ENCODE peak calls at places on chromosomes 5 and 9, in four cellular contexts. Q, S, J and X are unnamed samples.
A peak's percentile ranks its signal among the peaks of the same experiment; 100 is the strongest.

GRCh38 chr5:127801751-127802476 is 98.7 kb downstream of the CCDC192 start:
- DNase-seq in Q (no peak), S (no peak), J (no peak), X (no peak)

GRCh38 chr5:14595189-14595588 is 13.6 kb downstream of the OTULINL start:
- DNase-seq in Q (no peak), S (no peak), J (peak; percentile 48), X (no peak)

GRCh38 chr5:124634228-124634819 is 112.1 kb downstream of the ZNF608 start:
- DNase-seq in Q (no peak), S (peak; percentile 79), J (no peak), X (no peak)

GRCh38 chr9:110880123-110880522 is 158.1 kb downstream of the LPAR1 start:
- DNase-seq in Q (no peak), S (no peak), J (no peak), X (peak; percentile 34)

GRCh38 chr5:172345886-172346285 is 62.3 kb upstream of the UBTD2 start:
- DNase-seq in Q (no peak), S (no peak), J (no peak), X (no peak)

GRCh38 chr5:168142402-168142801 is 149.0 kb upstream of the WWC1 start:
- DNase-seq in Q (no peak), S (no peak), J (no peak), X (no peak)

GRCh38 chr9:70263421-70263820 is 4.6 kb downstream of the SMC5 start:
- DNase-seq in Q (no peak), S (no peak), J (no peak), X (no peak)

GRCh38 chr5:126373621-126374416 is 49.4 kb upstream of the GRAMD2B start:
- DNase-seq in Q (no peak), S (no peak), J (no peak), X (no peak)

GRCh38 chr9:111020594-111020993 is 17.7 kb downstream of the LPAR1 start:
- DNase-seq in Q (no peak), S (no peak), J (no peak), X (no peak)

DNA sequence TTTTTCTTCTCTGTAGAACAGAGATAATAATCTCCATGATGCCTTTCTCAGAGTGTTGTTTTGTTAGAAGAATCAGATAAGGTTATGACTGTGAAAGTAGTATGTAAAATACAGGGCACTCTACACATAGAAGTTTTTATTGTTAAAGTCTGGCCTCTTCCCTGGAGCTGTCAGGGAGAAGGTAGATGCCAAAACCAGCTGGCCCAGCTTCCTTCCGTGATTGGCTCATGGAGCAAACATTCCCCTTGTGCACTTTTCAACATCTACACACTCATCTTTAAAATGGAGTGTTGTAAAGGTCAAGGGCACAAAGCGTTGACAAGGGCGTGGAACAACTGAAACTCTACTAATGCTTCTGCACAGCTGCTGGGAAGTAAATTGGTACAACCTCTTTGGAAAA is 7.4 kb upstream of the RNF183 start:
- DNase-seq in Q (no peak), S (no peak), J (no peak), X (no peak)
- H3K27me3 ChIP-seq in Q (peaks cover 25% of the 10 kb centered on the region), S (no peaks in the 10 kb centered on the region), J (no peaks in the 10 kb centered on the region), X (no peaks in the 10 kb centered on the region)

GRCh38 chr9:127535396-127535795 is 76.7 kb upstream of the STXBP1 start:
- DNase-seq in Q (no peak), S (no peak), J (no peak), X (no peak)
- H3K4me2 ChIP-seq in Q (no peak overlapping the region), S (no peak overlapping the region), J (no peak overlapping the region), X (no peak overlapping the region)

DNA sequence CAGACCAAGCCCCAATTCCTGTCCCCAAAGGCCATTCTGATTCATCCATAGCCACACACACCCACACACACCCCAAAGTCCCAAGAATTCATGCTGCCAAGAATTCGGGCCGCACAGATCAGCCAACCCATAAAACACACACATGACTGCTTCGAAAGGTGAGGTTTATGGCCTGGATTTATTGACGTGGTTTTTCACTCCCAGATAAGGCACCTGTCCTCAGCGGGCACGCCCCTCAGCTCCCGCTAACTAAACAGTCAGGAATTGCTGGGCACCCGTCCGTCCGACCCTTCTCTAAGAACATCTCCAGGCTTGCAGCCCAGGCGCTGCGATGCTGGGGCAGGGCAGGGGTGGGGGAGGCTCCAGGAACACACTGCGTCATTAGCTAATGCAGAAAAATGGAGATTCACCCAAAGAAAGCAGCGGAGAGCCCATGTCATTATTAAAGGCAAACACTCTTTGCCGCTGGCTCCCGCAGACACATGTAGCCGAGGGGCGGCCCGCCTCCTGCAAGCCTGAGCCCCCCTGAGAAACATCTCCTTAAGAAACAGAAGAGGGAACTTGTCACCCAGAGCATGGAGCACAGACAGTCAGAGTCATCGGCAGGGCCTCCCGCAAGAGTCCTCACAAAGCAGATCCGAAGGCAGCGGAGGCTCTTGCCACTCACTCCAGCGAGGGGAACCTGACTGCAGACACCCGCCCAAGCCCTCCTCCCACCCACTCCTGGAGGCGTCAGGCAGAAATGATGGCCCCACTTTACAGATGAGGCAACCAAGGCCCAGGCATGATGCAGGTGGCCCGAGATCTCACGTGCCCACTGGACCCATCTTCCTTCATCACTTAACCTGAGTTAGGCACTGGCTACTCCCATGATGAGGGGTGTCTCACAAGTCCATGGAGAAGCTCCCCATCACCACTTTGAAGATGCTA is 19.8 kb downstream of the VAV2 start:
- DNase-seq in Q (no peak), S (no peak), J (no peak), X (no peak)
- TF ChIP-seq JUNB in Q (no peak), S (no peak), J (no peak), X (no peak)

DNA sequence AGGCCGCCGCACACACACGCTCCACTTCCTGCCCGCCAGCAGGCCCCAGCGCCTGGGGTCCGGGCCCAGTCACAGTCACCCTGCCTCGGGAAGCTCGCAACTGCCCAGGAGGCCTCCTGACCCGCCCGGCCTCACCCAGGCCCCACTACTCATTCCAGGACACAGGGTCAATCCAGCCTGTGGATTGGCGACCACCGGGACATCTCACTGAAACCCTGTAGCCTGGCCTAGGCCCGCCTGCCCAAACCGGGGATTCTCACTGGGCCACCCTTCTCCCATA is 2.7 kb upstream of the IRX4 start:
- DNase-seq in Q (no peak), S (no peak), J (no peak), X (peak; percentile 29)
- H3K27me3 ChIP-seq in Q (peaks cover 50% of the 10 kb centered on the region), S (peaks cover 56% of the 10 kb centered on the region), J (peaks cover 8% of the 10 kb centered on the region), X (peaks cover 97% of the 10 kb centered on the region)

GRCh38 chr5:133083901-133084300 is 32.1 kb downstream of the HSPA4 start:
- DNase-seq in Q (no peak), S (no peak), J (no peak), X (no peak)

GRCh38 chr5:133082128-133082527 is 30.3 kb downstream of the HSPA4 start:
- DNase-seq in Q (no peak), S (no peak), J (no peak), X (no peak)

GRCh38 chr5:133081036-133081435 is 29.2 kb downstream of the HSPA4 start:
- DNase-seq in Q (no peak), S (no peak), J (no peak), X (no peak)

GRCh38 chr5:133079048-133079447 is 27.2 kb downstream of the HSPA4 start:
- DNase-seq in Q (no peak), S (no peak), J (no peak), X (no peak)

DNA sequence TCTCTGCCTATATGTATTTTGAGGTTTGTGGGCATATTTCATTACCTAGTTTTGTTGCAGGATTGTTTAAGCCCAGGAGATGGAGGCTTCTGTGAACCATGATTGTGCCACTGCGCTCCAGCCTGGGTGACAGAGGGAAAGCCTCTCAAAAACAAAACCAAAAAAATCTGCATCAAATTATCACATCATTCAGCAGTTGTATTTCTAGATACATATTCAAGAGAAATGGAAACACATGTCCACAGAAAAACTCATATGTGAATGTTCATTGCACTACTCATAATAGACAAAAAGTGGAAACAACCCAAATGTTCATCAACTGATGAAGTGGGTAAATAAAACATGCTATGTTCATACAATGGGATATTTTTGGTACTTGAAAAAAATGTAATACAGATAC is 29.9 kb downstream of the HSPA4 start:
- DNase-seq in Q (no peak), S (no peak), J (no peak), X (no peak)
- H3K4me2 ChIP-seq in Q (no peak overlapping the region), S (no peak overlapping the region), J (no peak overlapping the region), X (no peak overlapping the region)

DNA sequence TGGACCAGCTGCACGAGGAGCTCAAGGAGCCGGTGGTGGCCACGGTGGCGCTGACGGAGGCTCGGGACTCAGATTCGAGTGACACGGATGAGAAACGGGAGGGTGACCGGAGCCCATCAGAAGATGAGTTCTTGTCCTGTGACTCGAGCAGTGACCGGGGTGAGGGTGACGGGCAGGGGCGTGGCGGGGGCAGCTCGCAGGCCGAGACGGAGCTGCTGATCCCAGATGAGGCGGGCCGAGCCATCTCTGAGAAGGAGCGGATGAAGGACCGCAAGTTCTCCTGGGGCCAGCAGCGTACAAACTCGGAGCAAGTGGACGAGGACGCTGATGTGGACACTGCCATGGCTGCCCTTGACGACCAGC is 32.8 kb downstream of the USP20 start:
- DNase-seq in Q (no peak), S (no peak), J (no peak), X (no peak)
- TF ChIP-seq JUNB in Q (no peak), S (no peak), J (no peak), X (no peak)

GRCh38 chr9:91036356-91036755 is 234.7 kb downstream of the SYK start:
- DNase-seq in Q (no peak), S (no peak), J (no peak), X (no peak)
- H3K27me3 ChIP-seq in Q (peaks cover 48% of the 10 kb centered on the region), S (no peaks in the 10 kb centered on the region), J (peaks cover 5% of the 10 kb centered on the region), X (no peaks in the 10 kb centered on the region)

DNA sequence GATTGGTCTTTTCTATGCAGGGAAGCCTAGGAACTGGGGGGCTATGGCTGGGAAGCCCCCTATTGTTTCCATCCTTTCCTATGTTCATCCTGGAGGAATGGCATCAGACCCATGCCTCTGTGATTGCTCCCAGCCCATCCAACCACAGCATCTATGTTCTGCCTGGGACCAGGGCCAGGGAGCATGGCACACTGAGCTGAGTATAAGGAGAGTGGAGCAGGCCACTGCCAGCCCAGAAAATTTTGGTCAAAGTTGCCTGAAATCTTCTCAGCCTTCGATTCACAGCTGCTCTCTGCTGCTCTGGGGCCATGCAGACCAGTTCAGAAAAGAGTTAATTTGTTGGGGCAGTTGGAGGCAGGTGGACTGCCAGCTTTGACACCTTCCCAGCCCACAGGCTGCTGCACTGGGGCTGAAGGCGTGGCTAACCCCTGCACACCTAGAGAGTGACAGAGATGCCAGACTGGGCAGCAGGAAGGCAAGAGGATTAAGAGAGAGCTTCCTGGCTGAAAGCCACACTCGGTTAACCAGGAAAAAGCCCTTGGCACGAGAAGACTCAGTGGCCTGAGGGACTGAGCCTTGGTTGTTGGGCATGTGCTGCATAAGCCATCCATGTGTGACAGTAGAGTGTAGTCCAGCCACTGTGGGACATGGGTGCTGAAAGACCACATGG is 12.1 kb downstream of the TGFBI start:
- DNase-seq in Q (no peak), S (no peak), J (no peak), X (no peak)
- H3K4me2 ChIP-seq in Q (no peak overlapping the region), S (no peak overlapping the region), J (no peak overlapping the region), X (no peak overlapping the region)